ENCODE peak calls at places on chromosome 18, in ten cellular contexts. I is GM13977, X is dorsolateral prefrontal cortex, H is psoas muscle, W is hepatocyte, P is cardiac fibroblast, M is fibroblast of lung, B is GM23338, R is H9, F is sigmoid colon. C is an unnamed sample.
A peak's percentile ranks its signal among the peaks of the same experiment; 100 is the strongest.

GRCh38 chr18:71939483-71939882 is 604.7 kb downstream of the CBLN2 start:
- DNase-seq in I (no peak), X (no peak), H (no peak), W (no peak), P (no peak), M (no peak), B (no peak), R (no peak), F (no peak), C (no peak)

GRCh38 chr18:22570492-22570891 is 152.8 kb upstream of the CTAGE1 start:
- DNase-seq in I (no peak), X (no peak), H (no peak), W (no peak), P (no peak), M (no peak), B (no peak), R (no peak), F (no peak), C (no peak)

GRCh38 chr18:8835556-8835955 is 130.2 kb downstream of the MTCL1 start:
- DNase-seq in I (no peak), X (peak; percentile 56), H (peak; percentile 63), W (no peak), P (peak; percentile 13), M (peak; percentile 72), B (no peak), R (no peak), F (peak; percentile 70), C (no peak)

GRCh38 chr18:31835528-31836138 is 75.0 kb upstream of the SLC25A52 start:
- DNase-seq in I (no peak), X (peak; percentile 50), H (no peak), W (no peak), P (peak; percentile 50), M (no peak), B (no peak), R (no peak), F (no peak), C (no peak)

GRCh38 chr18:74092922-74093321 is 54.7 kb downstream of the FBXO15 start:
- DNase-seq in I (no peak), X (no peak), H (no peak), W (no peak), P (no peak), M (no peak), B (no peak), R (no peak), F (no peak), C (no peak)

GRCh38 chr18:58315739-58316215 is 271.8 kb downstream of the NEDD4L start:
- DNase-seq in I (no peak), X (no peak), H (no peak), W (no peak), P (peak; percentile 42), M (no peak), B (no peak), R (no peak), F (no peak), C (no peak)

GRCh38 chr18:22650247-22650646 is 232.5 kb upstream of the CTAGE1 start:
- DNase-seq in I (no peak), X (no peak), H (no peak), W (no peak), P (peak; percentile 77), M (peak; percentile 18), B (no peak), R (no peak), F (no peak), C (no peak)

GRCh38 chr18:32767400-32767799 is 5.4 kb downstream of the KLHL14 start:
- DNase-seq in I (no peak), X (no peak), H (no peak), W (no peak), P (no peak), M (no peak), B (no peak), R (no peak), F (no peak), C (no peak)

GRCh38 chr18:79972720-79973119 is 8.3 kb downstream of the HSBP1L1 start:
- DNase-seq in I (no peak), X (no peak), H (no peak), W (no peak), P (no peak), M (no peak), B (no peak), R (no peak), F (no peak), C (no peak)

GRCh38 chr18:32346667-32347066 is 124.0 kb downstream of the GAREM1 start:
- DNase-seq in I (no peak), X (no peak), H (no peak), W (peak; percentile 19), P (peak; percentile 36), M (peak; percentile 35), B (peak; percentile 52), R (no peak), F (no peak), C (no peak)

GRCh38 chr18:58286793-58287625 is 243.0 kb downstream of the NEDD4L start:
- DNase-seq in I (no peak), X (no peak), H (no peak), W (no peak), P (no peak), M (no peak), B (no peak), R (no peak), F (no peak), C (no peak)

GRCh38 chr18:70384181-70384790 is 95.4 kb downstream of the SOCS6 start:
- DNase-seq in I (no peak), X (no peak), H (no peak), W (peak; percentile 46), P (peak; percentile 93), M (peak; percentile 80), B (no peak), R (no peak), F (no peak), C (no peak)

GRCh38 chr18:23226930-23227728 is 91.8 kb downstream of the CABLES1 start:
- DNase-seq in I (no peak), X (no peak), H (peak; percentile 65), W (peak; percentile 46), P (peak; percentile 93), M (peak; percentile 95), B (no peak), R (no peak), F (peak; percentile 86), C (no peak)

GRCh38 chr18:56238576-56238975 is 399.8 kb downstream of the TXNL1 start:
- DNase-seq in I (no peak), X (no peak), H (no peak), W (no peak), P (peak; percentile 34), M (no peak), B (peak; percentile 14), R (no peak), F (no peak), C (no peak)

GRCh38 chr18:69128978-69129377 is 271.7 kb upstream of the DOK6 start:
- DNase-seq in I (no peak), X (no peak), H (no peak), W (no peak), P (no peak), M (no peak), B (peak; percentile 32), R (peak; percentile 39), F (no peak), C (no peak)

GRCh38 chr18:35707674-35708073 is 126.1 kb downstream of the GALNT1 start:
- DNase-seq in I (no peak), X (no peak), H (no peak), W (no peak), P (no peak), M (no peak), B (peak; percentile 18), R (no peak), F (no peak), C (no peak)

GRCh38 chr18:70377857-70378701 is 89.2 kb downstream of the SOCS6 start:
- DNase-seq in I (no peak), X (no peak), H (no peak), W (no peak), P (no peak), M (no peak), B (no peak), R (no peak), F (no peak), C (no peak)

GRCh38 chr18:47036298-47036874 is 965 bp upstream of the ELOA2 start:
- DNase-seq in I (peak; percentile 51), X (no peak), H (no peak), W (peak; percentile 37), P (peak; percentile 48), M (peak; percentile 42), B (peak; percentile 72), R (no peak), F (no peak), C (no peak)
- TF ChIP-seq CTCF in I (peak; percentile 53), X (no peak), H (peak; percentile 24), W (peak; percentile 56), P (peak; percentile 49), M (peak; percentile 32), B (peak; percentile 80), R (peak; percentile 76), F (no peak), C (peak; percentile 59)

DNA sequence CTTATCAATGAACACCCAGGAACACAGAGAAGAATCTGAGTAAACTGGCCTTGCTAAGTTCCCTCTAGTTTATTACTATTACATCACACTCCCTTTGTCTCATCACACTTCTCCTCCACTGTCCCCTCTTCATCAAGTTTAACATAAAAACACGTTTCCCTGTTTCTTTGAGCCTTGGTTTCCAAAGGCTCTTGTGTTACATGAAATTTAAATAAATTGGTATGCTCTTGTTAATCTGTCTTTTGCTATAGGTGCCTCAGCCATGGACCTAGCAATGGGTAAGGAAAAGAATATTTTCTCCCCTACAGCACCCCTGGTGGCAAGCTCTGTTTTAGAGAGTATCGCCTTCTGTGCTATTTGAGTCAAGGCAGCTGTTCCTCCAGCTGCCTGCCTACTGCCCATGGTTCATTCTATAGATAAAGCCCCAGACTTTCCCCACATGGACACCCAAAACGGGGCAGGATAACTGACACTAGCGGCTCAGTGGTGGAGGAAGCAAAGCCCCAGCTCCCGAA is 31.8 kb downstream of the TGIF1 start:
- DNase-seq in I (peak; percentile 42), X (no peak), H (no peak), W (peak; percentile 48), P (peak; percentile 60), M (peak; percentile 73), B (peak; percentile 83), R (peak; percentile 63), F (no peak), C (no peak)
- TF ChIP-seq CTCF in I (peak; percentile 46), X (peak; percentile 38), H (peak; percentile 27), W (peak; percentile 50), P (peak; percentile 65), M (peak; percentile 45), B (peak; percentile 64), R (peak; percentile 75), F (no peak), C (peak; percentile 52)

DNA sequence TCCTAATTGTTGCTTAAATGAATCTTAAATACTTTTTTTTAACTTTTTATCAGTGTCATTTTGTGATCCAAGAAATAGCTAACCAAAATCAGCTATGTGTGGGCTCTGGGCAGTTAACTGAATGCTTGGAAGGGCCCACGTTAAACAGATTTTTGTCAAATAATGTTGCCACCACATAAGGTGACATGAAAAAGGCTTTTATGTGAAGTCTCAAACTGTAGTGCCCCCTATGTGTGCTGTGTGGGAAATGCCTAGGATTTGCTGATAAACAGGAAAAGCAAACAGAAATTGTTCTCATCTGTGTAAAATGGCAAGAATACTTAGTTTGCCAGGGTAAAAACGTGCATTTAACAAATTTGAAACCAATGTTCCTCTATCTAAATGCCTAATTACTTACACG is 242.2 kb downstream of the ZNF516 start:
- DNase-seq in I (no peak), X (no peak), H (no peak), W (no peak), P (peak; percentile 7), M (peak; percentile 29), B (peak; percentile 76), R (no peak), F (no peak), C (no peak)
- TF ChIP-seq CTCF in I (peak; percentile 22), X (peak; percentile 57), H (peak; percentile 19), W (peak; percentile 50), P (no peak), M (peak; percentile 15), B (peak; percentile 74), R (peak; percentile 80), F (no peak), C (peak; percentile 28)

GRCh38 chr18:10295751-10296150 is 158.7 kb upstream of the APCDD1 start:
- DNase-seq in I (no peak), X (no peak), H (no peak), W (no peak), P (no peak), M (no peak), B (no peak), R (no peak), F (no peak), C (no peak)
- TF ChIP-seq CTCF in I (no peak), X (no peak), H (no peak), W (no peak), P (no peak), M (no peak), B (no peak), R (no peak), F (no peak), C (no peak)

C was measured in osteocyte.